ENCODE peak calls at places on chromosomes 6 and 20, in five cellular contexts. C is fibroblast of pulmonary artery, G is fibroblast of the aortic adventitia, M is neural progenitor cell, Z is WERI-Rb-1. Q is an unnamed sample.

GRCh38 chr6:128492386-128492785 is 28.0 kb downstream of the PTPRK start:
- DNase-seq in Z (no peak), G (no peak), M (no peak), C (no peak), Q (peak)

GRCh38 chr20:32201296-32201976 is 6.1 kb downstream of the PLAGL2 start:
- DNase-seq in G (no peak), C (no peak), M (no peak), Z (no peak), Q (peak)

GRCh38 chr6:11093065-11093590 is 506 bp upstream of the SMIM13 start:
- DNase-seq in M (no peak), C (peak), Z (peak), G (no peak), Q (peak)

GRCh38 chr6:100455230-100456124 is 9.2 kb downstream of the SIM1 start:
- DNase-seq in M (peak), Z (no peak), C (no peak), G (no peak), Q (no peak)

GRCh38 chr20:63641146-63641791 is 12.0 kb downstream of the STMN3 start:
- DNase-seq in M (no peak), G (no peak), Z (no peak), C (no peak), Q (no peak)

GRCh38 chr20:4090756-4091331 is 75.5 kb upstream of the RNF24 start:
- DNase-seq in C (peak), M (no peak), Z (no peak), G (peak), Q (peak)

GRCh38 chr6:26230336-26230735 is 134.7 kb upstream of the BTN3A2 start:
- DNase-seq in M (no peak), G (no peak), C (no peak), Z (no peak), Q (no peak)

GRCh38 chr6:121645100-121645745 is 209.8 kb downstream of the GJA1 start:
- DNase-seq in M (no peak), C (no peak), Z (no peak), G (no peak), Q (no peak)

GRCh38 chr20:10510216-10510615 is 75.1 kb downstream of the SLX4IP start:
- DNase-seq in Z (no peak), M (no peak), G (no peak), C (no peak), Q (no peak)

GRCh38 chr6:158686311-158686710 is 36.5 kb downstream of the SYTL3 start:
- DNase-seq in G (no peak), Z (no peak), C (no peak), M (no peak), Q (no peak)

GRCh38 chr6:6688283-6688682 is 99.8 kb downstream of the LY86 start:
- DNase-seq in C (peak), M (peak), G (peak), Z (no peak), Q (peak)

GRCh38 chr6:105952326-105952725 is 133.8 kb upstream of the PRDM1 start:
- DNase-seq in M (no peak), Z (no peak), C (no peak), G (no peak), Q (no peak)

GRCh38 chr6:146814148-146814750 is 215.5 kb downstream of the ADGB start:
- DNase-seq in M (no peak), G (no peak), Z (no peak), C (peak), Q (peak)
- H3K4me3 ChIP-seq in M (no peak), G (no peak), Z (no peak), C (no peak), Q (no peak)

GRCh38 chr6:45780523-45780922 is 235.1 kb downstream of the CLIC5 start:
- DNase-seq in C (no peak), Z (peak), G (no peak), M (no peak), Q (no peak)
- TF ChIP-seq CTCF in C (no peak), Z (no peak), G (no peak), M (no peak), Q (no peak)

GRCh38 chr6:20486641-20487040 is 47.6 kb upstream of the CDKAL1 start:
- DNase-seq in G (no peak), Z (no peak), C (no peak), M (no peak), Q (no peak)

GRCh38 chr6:20487669-20488375 is 46.4 kb upstream of the CDKAL1 start:
- DNase-seq in M (no peak), C (no peak), G (peak), Z (no peak), Q (no peak)

GRCh38 chr6:20481281-20481680 is 53.0 kb upstream of the CDKAL1 start:
- DNase-seq in Z (no peak), C (no peak), M (no peak), G (no peak), Q (no peak)

GRCh38 chr6:20479075-20479871 is 55.0 kb upstream of the CDKAL1 start:
- DNase-seq in Z (no peak), G (peak), M (no peak), C (no peak), Q (no peak)

GRCh38 chr6:20483902-20484497 is 50.3 kb upstream of the CDKAL1 start:
- DNase-seq in G (no peak), Z (no peak), C (peak), M (peak), Q (peak)
- H3K4me3 ChIP-seq in G (no peak), Z (no peak), C (no peak), M (peak), Q (no peak)

GRCh38 chr6:1383729-1384548 is 5.4 kb upstream of the FOXF2 start:
- DNase-seq in Z (no peak), C (no peak), G (no peak), M (peak), Q (no peak)

GRCh38 chr6:1384549-1385128 is 4.7 kb upstream of the FOXF2 start:
- DNase-seq in C (no peak), M (peak), G (no peak), Z (no peak), Q (no peak)

GRCh38 chr6:1382331-1382882 is 7.0 kb upstream of the FOXF2 start:
- DNase-seq in M (no peak), Z (no peak), C (no peak), G (no peak), Q (no peak)

GRCh38 chr6:1381397-1382330 is 7.7 kb upstream of the FOXF2 start:
- DNase-seq in Z (peak), C (peak), M (peak), G (no peak), Q (peak)

GRCh38 chr6:1382883-1383728 is 6.3 kb upstream of the FOXF2 start:
- DNase-seq in C (no peak), Z (no peak), G (no peak), M (peak), Q (no peak)
- TF ChIP-seq CTCF in C (no peak), Z (no peak), G (no peak), M (no peak), Q (no peak)

GRCh38 chr20:44908987-44909871 is 631 bp upstream of the PABPC1L start:
- DNase-seq in G (no peak), C (peak), M (peak), Z (no peak), Q (no peak)
- H3K4me3 ChIP-seq in G (peak), C (peak), M (peak), Z (peak), Q (peak)

GRCh38 chr6:57190140-57190539 is 18.0 kb downstream of the BAG2 start:
- DNase-seq in Z (no peak), C (peak), M (no peak), G (peak), Q (peak)
- TF ChIP-seq CTCF in Z (peak), C (peak), M (peak), G (peak), Q (peak)

DNA sequence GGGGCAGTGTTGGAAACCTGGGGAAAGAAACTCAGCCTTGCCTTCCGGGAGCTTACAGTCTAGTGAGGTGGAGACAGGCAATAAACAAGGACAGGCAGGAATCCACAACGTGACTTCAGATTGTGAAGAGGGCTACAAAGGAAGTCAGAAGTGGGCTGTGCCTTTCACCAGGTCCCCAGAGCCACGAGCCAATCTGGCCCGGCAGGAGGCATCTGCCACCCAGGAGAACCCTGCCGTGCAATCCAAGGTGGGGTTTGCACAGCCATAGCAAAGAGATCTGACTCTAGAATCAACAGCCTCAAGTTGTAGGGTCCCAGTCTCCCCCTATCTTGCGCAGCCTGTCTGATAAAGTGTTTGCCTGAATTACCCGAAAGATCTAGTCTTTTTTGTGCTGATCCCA is 5.5 kb downstream of the SLC32A1 start:
- DNase-seq in C (no peak), G (no peak), Z (no peak), M (no peak), Q (no peak)
- H3K4me3 ChIP-seq in C (no peak), G (no peak), Z (no peak), M (no peak), Q (no peak)